ENCODE peak calls at places on chromosomes 13 and 19, in ten cellular contexts. K is fibroblast of mammary gland; T is frontal cortex; O is lung; A is endothelial cell; S is hepatocyte; U is activated CD4-positive, alpha-beta T cell treated with anti-CD3 and anti-CD28 coated beads, Interleukin-2, amount 50 U/mL, for 48 hours; X is cerebellar nuclear complex; Z is IMR-90; I is transverse colon. M is an unnamed sample.

GRCh38 chr19:41298327-41298964 is 11.5 kb upstream of the CCDC97 start:
- DNase-seq in K (peak; percentile 77), T (no peak), O (peak; percentile 76), A (peak; percentile 52), S (peak; percentile 76), U (no peak), X (no peak), Z (peak; percentile 82), I (peak; percentile 78), M (no peak)

GRCh38 chr19:17394891-17395415 is 957 bp upstream of the CCDC194 start:
- DNase-seq in K (peak; percentile 33), T (no peak), O (no peak), A (peak; percentile 71), S (no peak), U (peak; percentile 90), X (no peak), Z (peak; percentile 53), I (peak; percentile 57), M (no peak)

GRCh38 chr19:46746281-46746965 is at the start of gene STRN4:
- DNase-seq in K (no peak), T (peak; percentile 93), O (no peak), A (peak; percentile 56), S (peak; percentile 87), U (peak; percentile 53), X (no peak), Z (no peak), I (peak; percentile 57), M (no peak)

GRCh38 chr13:114077121-114077937 is 55.1 kb downstream of the RASA3 start:
- DNase-seq in K (no peak), T (no peak), O (no peak), A (no peak), S (no peak), U (no peak), X (no peak), Z (no peak), I (no peak), M (no peak)

GRCh38 chr19:42122691-42123607 is 9.3 kb downstream of the POU2F2 start:
- DNase-seq in K (no peak), T (no peak), O (no peak), A (no peak), S (no peak), U (peak; percentile 87), X (no peak), Z (no peak), I (no peak), M (no peak)

GRCh38 chr13:91360246-91360751 is 12.8 kb downstream of the MIR17HG start:
- DNase-seq in K (no peak), T (no peak), O (no peak), A (no peak), S (no peak), U (no peak), X (no peak), Z (no peak), I (no peak), M (no peak)

GRCh38 chr13:100892981-100893380 is 218.4 kb upstream of the TMTC4 start:
- DNase-seq in K (no peak), T (peak; percentile 5), O (no peak), A (no peak), S (no peak), U (no peak), X (no peak), Z (no peak), I (no peak), M (no peak)

GRCh38 chr19:54162241-54162805 is 2.8 kb upstream of the LENG1 start:
- DNase-seq in K (peak; percentile 77), T (peak; percentile 61), O (peak; percentile 84), A (peak; percentile 76), S (peak; percentile 91), U (peak; percentile 87), X (no peak), Z (peak; percentile 44), I (peak; percentile 95), M (no peak)

GRCh38 chr19:1651548-1652394 is 644 bp downstream of the TCF3 start:
- DNase-seq in K (peak; percentile 25), T (peak; percentile 65), O (no peak), A (peak; percentile 33), S (peak; percentile 75), U (peak; percentile 32), X (no peak), Z (peak; percentile 23), I (peak; percentile 58), M (no peak)

GRCh38 chr13:98796191-98796590 is 43.7 kb upstream of the SLC15A1 start:
- DNase-seq in K (no peak), T (no peak), O (no peak), A (no peak), S (no peak), U (no peak), X (no peak), Z (no peak), I (no peak), M (no peak)

GRCh38 chr19:3509566-3509989 is 3.5 kb downstream of the FZR1 start:
- DNase-seq in K (peak; percentile 72), T (no peak), O (no peak), A (no peak), S (no peak), U (peak; percentile 51), X (no peak), Z (peak; percentile 80), I (no peak), M (no peak)